ENCODE peak calls at places on chromosomes 6 and 20, in eight cellular contexts. X, N, W, K, L, E, G and T are unnamed samples.

GRCh38 chr20:19918965-19919329 is 98.2 kb upstream of the NAA20 start:
- DNase-seq in X (no peak), N (no peak), W (no peak), K (no peak), L (no peak), E (no peak), G (peak; percentile 7), T (no peak)

GRCh38 chr6:145247677-145248419 is 487.5 kb downstream of the EPM2A start:
- DNase-seq in X (no peak), N (peak; percentile 97), W (no peak), K (no peak), L (no peak), E (no peak), G (no peak), T (peak; percentile 80)

GRCh38 chr6:33886673-33887144 is 82.9 kb upstream of the MLN start:
- DNase-seq in X (no peak), N (no peak), W (no peak), K (no peak), L (no peak), E (no peak), G (no peak), T (peak; percentile 31)

GRCh38 chr20:49811825-49812462 is 684 bp upstream of the SLC9A8 start:
- DNase-seq in X (no peak), N (no peak), W (no peak), K (no peak), L (no peak), E (no peak), G (no peak), T (peak; percentile 51)

GRCh38 chr6:119966484-119966883 is 616.9 kb upstream of the MAN1A1 start:
- DNase-seq in X (no peak), N (no peak), W (no peak), K (no peak), L (no peak), E (no peak), G (no peak), T (no peak)

GRCh38 chr6:15573376-15573775 is 89.5 kb downstream of the DTNBP1 start:
- DNase-seq in X (no peak), N (no peak), W (no peak), K (no peak), L (no peak), E (no peak), G (no peak), T (no peak)

GRCh38 chr20:37564388-37565133 is 36.9 kb upstream of the BLCAP start:
- DNase-seq in X (peak; percentile 15), N (no peak), W (no peak), K (no peak), L (peak; percentile 33), E (peak; percentile 16), G (no peak), T (no peak)

GRCh38 chr6:168007592-168008338 is 10.3 kb downstream of the KIF25 start:
- DNase-seq in X (no peak), N (peak; percentile 100), W (no peak), K (peak; percentile 68), L (no peak), E (no peak), G (no peak), T (peak; percentile 92)

GRCh38 chr6:91083226-91083625 is 496.4 kb upstream of the MAP3K7 start:
- DNase-seq in X (no peak), N (peak; percentile 27), W (no peak), K (no peak), L (no peak), E (no peak), G (peak; percentile 31), T (peak; percentile 11)

GRCh38 chr6:136723780-136724179 is 68.5 kb downstream of the MAP3K5 start:
- DNase-seq in X (peak; percentile 4), N (no peak), W (no peak), K (no peak), L (no peak), E (peak; percentile 49), G (no peak), T (no peak)

GRCh38 chr6:97019315-97019714 is 94.8 kb downstream of the KLHL32 start:
- DNase-seq in X (no peak), N (no peak), W (no peak), K (no peak), L (no peak), E (no peak), G (no peak), T (no peak)

GRCh38 chr6:11785449-11785951 is 6.9 kb upstream of the ADTRP start:
- DNase-seq in X (peak; percentile 3), N (no peak), W (no peak), K (peak; percentile 12), L (no peak), E (no peak), G (no peak), T (no peak)